ENCODE peak calls at places on chromosomes 16 and 17, in ten cellular contexts. D, A, O, N, J, V, X, L, Z and Q are unnamed samples.

GRCh38 chr16:3007059-3007956 is 5.4 kb upstream of the CLDN9 start:
- DNase-seq in V (no peak), A (no peak), D (no peak), O (no peak), L (no peak), Z (no peak), X (no peak), J (no peak), N (no peak), Q (no peak)

GRCh38 chr16:55899857-55900256 is 24.7 kb upstream of the CES5A start:
- DNase-seq in L (no peak), Z (no peak), A (no peak), D (no peak), X (no peak), V (no peak), N (no peak), J (no peak), O (no peak), Q (no peak)

GRCh38 chr16:83441523-83441922 is 366.3 kb upstream of the HSBP1 start:
- DNase-seq in N (no peak), A (no peak), J (peak; percentile 6), X (no peak), Z (no peak), O (no peak), D (no peak), L (no peak), V (no peak), Q (no peak)

GRCh38 chr17:4833178-4833940 is at the start of gene MINK1:
- DNase-seq in X (peak; percentile 96), Z (peak; percentile 82), O (peak; percentile 68), D (peak; percentile 84), J (peak; percentile 72), L (peak; percentile 91), N (peak; percentile 91), A (peak; percentile 84), V (peak; percentile 88), Q (peak; percentile 21)

GRCh38 chr17:63946440-63947363 is 14.6 kb upstream of the CD79B start:
- DNase-seq in J (no peak), A (peak; percentile 25), Z (peak; percentile 36), X (peak; percentile 41), N (peak; percentile 24), L (peak; percentile 72), O (peak; percentile 19), V (peak; percentile 26), D (peak; percentile 73), Q (no peak)

GRCh38 chr17:82051776-82052637 is at the start of the genes GPS1 and RFNG:
- DNase-seq in L (peak; percentile 90), X (peak; percentile 63), D (peak; percentile 97), Z (peak; percentile 88), J (peak; percentile 22), V (peak; percentile 87), A (peak; percentile 63), N (peak; percentile 75), O (peak; percentile 64), Q (no peak)

GRCh38 chr17:5619088-5619740 is 34.9 kb upstream of the NLRP1 start:
- DNase-seq in A (no peak), X (no peak), O (no peak), N (no peak), J (no peak), V (no peak), L (no peak), Z (no peak), D (no peak), Q (no peak)

GRCh38 chr16:68064791-68065365 is 20.3 kb upstream of the NFATC3 start:
- DNase-seq in L (peak; percentile 85), V (peak; percentile 16), N (peak; percentile 51), O (peak; percentile 44), A (peak; percentile 36), X (peak; percentile 88), Z (peak; percentile 43), J (peak; percentile 87), D (peak; percentile 58), Q (no peak)

GRCh38 chr17:81419886-81420768 is 24.9 kb downstream of the BAHCC1 start:
- DNase-seq in X (peak; percentile 46), O (no peak), A (no peak), D (no peak), Z (no peak), N (no peak), L (no peak), J (no peak), V (no peak), Q (no peak)

GRCh38 chr17:27083408-27084185 is 210.3 kb upstream of the WSB1 start:
- DNase-seq in D (no peak), J (no peak), O (no peak), N (no peak), Z (no peak), L (no peak), A (no peak), V (no peak), X (no peak), Q (no peak)

GRCh38 chr16:867421-868385 is 67.2 kb upstream of the GNG13 start:
- DNase-seq in L (no peak), J (no peak), X (no peak), V (no peak), N (no peak), D (no peak), A (no peak), O (no peak), Z (no peak), Q (no peak)

GRCh38 chr17:9472541-9472940 is 103.1 kb downstream of the STX8 start:
- DNase-seq in N (no peak), A (no peak), V (no peak), Z (no peak), J (peak; percentile 72), X (peak; percentile 4), L (no peak), O (no peak), D (no peak), Q (no peak)

GRCh38 chr17:38605852-38606645 is at the start of gene SRCIN1:
- DNase-seq in D (peak; percentile 58), J (no peak), L (peak; percentile 64), V (peak; percentile 79), A (no peak), X (no peak), N (no peak), Z (no peak), O (no peak), Q (no peak)

GRCh38 chr17:40121191-40121885 is 433 bp upstream of the MSL1 start:
- DNase-seq in Z (no peak), A (no peak), D (peak; percentile 39), L (no peak), J (no peak), X (peak; percentile 68), V (peak; percentile 53), N (no peak), O (no peak), Q (no peak)

GRCh38 chr16:58205276-58206036 is 7.5 kb upstream of the CSNK2A2 start:
- DNase-seq in A (no peak), L (no peak), D (no peak), N (no peak), Z (no peak), J (no peak), X (no peak), O (no peak), V (no peak), Q (no peak)

GRCh38 chr16:29007865-29008593 is 23.2 kb downstream of the LAT start:
- DNase-seq in V (no peak), A (peak; percentile 35), J (peak; percentile 81), O (peak; percentile 50), L (peak; percentile 81), X (peak; percentile 55), Z (peak; percentile 42), D (no peak), N (peak; percentile 38), Q (no peak)

GRCh38 chr16:81495321-81496234 is 51.0 kb downstream of the CMIP start:
- DNase-seq in X (no peak), O (no peak), V (no peak), Z (no peak), L (no peak), D (no peak), A (no peak), N (no peak), J (no peak), Q (no peak)

GRCh38 chr17:73538445-73538844 is 105.8 kb downstream of the SDK2 start:
- DNase-seq in V (no peak), J (no peak), A (no peak), Z (no peak), X (no peak), N (no peak), O (no peak), D (no peak), L (no peak), Q (no peak)

GRCh38 chr17:12958786-12959185 is 59.0 kb downstream of the ELAC2 start:
- DNase-seq in L (no peak), N (no peak), Z (no peak), X (peak; percentile 3), J (peak; percentile 35), V (no peak), O (no peak), D (no peak), A (no peak), Q (no peak)

GRCh38 chr16:88472637-88473205 is 19.6 kb downstream of the ZFPM1 start:
- DNase-seq in D (no peak), O (no peak), Z (no peak), A (no peak), V (no peak), X (peak; percentile 50), J (no peak), N (no peak), L (no peak), Q (no peak)

GRCh38 chr17:82276951-82277350 is 3.5 kb upstream of the CSNK1D start:
- DNase-seq in X (no peak), N (no peak), A (no peak), L (no peak), Z (no peak), O (no peak), D (no peak), J (no peak), V (no peak), Q (no peak)

GRCh38 chr17:74851612-74852236 is 8.0 kb downstream of the GRIN2C start:
- DNase-seq in D (no peak), O (no peak), V (peak; percentile 93), Z (no peak), J (no peak), A (no peak), X (no peak), N (no peak), L (no peak), Q (no peak)

GRCh38 chr16:67649494-67649931 is 4.6 kb downstream of the CARMIL2 start:
- DNase-seq in J (no peak), Z (no peak), D (no peak), A (no peak), X (no peak), O (no peak), L (no peak), N (no peak), V (no peak), Q (no peak)

GRCh38 chr17:30477758-30478115 is 529 bp downstream of the GOSR1 start:
- DNase-seq in A (no peak), J (peak; percentile 18), O (no peak), V (peak; percentile 16), L (no peak), N (no peak), D (no peak), Z (no peak), X (no peak), Q (no peak)

GRCh38 chr17:50151937-50152547 is 1.6 kb upstream of the PPP1R9B start:
- DNase-seq in V (peak; percentile 83), J (peak; percentile 80), O (no peak), L (peak; percentile 79), D (peak; percentile 95), N (no peak), X (peak; percentile 90), A (no peak), Z (no peak), Q (peak; percentile 46)

GRCh38 chr16:4315185-4316102 is at the start of gene GLIS2:
- DNase-seq in D (peak; percentile 80), N (peak; percentile 49), A (no peak), J (peak; percentile 73), V (peak; percentile 89), O (no peak), X (peak; percentile 92), L (peak; percentile 55), Z (no peak), Q (no peak)

GRCh38 chr16:27634781-27635180 is 84.8 kb downstream of the KATNIP start:
- DNase-seq in J (no peak), V (no peak), A (no peak), L (no peak), O (no peak), Z (no peak), D (no peak), X (no peak), N (no peak), Q (no peak)

GRCh38 chr16:14015948-14016347 is 55.2 kb upstream of the MRTFB start:
- DNase-seq in V (no peak), D (no peak), N (no peak), A (no peak), X (peak; percentile 77), Z (no peak), J (peak; percentile 79), L (no peak), O (no peak), Q (no peak)